ENCODE peak calls at places on chromosomes 1 and 21, in four cellular contexts. Y, V, O and Q are unnamed samples.

GRCh38 chr1:244361764-244362473 is 89.8 kb downstream of the ADSS2 start:
- DNase-seq in Y (peak; percentile 32), V (no peak), O (peak; percentile 84), Q (no peak)

GRCh38 chr1:19862944-19863343 is 19.3 kb upstream of the OTUD3 start:
- DNase-seq in Y (no peak), V (no peak), O (no peak), Q (no peak)

GRCh38 chr21:44927587-44928461 is 7.1 kb upstream of the ITGB2 start:
- DNase-seq in Y (no peak), V (peak; percentile 72), O (peak; percentile 39), Q (no peak)

GRCh38 chr1:59332983-59333382 is 36.1 kb downstream of the FGGY start:
- DNase-seq in Y (no peak), V (no peak), O (no peak), Q (no peak)

GRCh38 chr1:174036204-174036603 is 14.0 kb upstream of the RC3H1 start:
- DNase-seq in Y (no peak), V (no peak), O (no peak), Q (no peak)

GRCh38 chr1:80987106-80987505 is 813.6 kb upstream of the ADGRL2 start:
- DNase-seq in Y (no peak), V (no peak), O (no peak), Q (no peak)

GRCh38 chr21:39103689-39104088 is 79.6 kb downstream of the PSMG1 start:
- DNase-seq in Y (no peak), V (no peak), O (no peak), Q (no peak)

GRCh38 chr1:30920827-30921226 is 12.3 kb upstream of the SDC3 start:
- DNase-seq in Y (no peak), V (no peak), O (no peak), Q (no peak)

GRCh38 chr1:234564035-234565029 is 45.6 kb downstream of the IRF2BP2 start:
- DNase-seq in Y (no peak), V (no peak), O (peak; percentile 66), Q (no peak)

GRCh38 chr1:15381805-15382204 is 27.9 kb upstream of the EFHD2 start:
- DNase-seq in Y (no peak), V (no peak), O (no peak), Q (no peak)

GRCh38 chr1:212847549-212847948 is at the start of gene SPATA45:
- DNase-seq in Y (no peak), V (no peak), O (peak; percentile 32), Q (no peak)

GRCh38 chr1:193259619-193260018 is 73.2 kb upstream of the B3GALT2 start:
- DNase-seq in Y (no peak), V (no peak), O (no peak), Q (no peak)

GRCh38 chr1:109272831-109273547 is 10.0 kb downstream of the PSRC1 start:
- DNase-seq in Y (no peak), V (no peak), O (no peak), Q (no peak)
- TF ChIP-seq ELF4 in Y (no peak), V (no peak), O (no peak), Q (no peak)

DNA sequence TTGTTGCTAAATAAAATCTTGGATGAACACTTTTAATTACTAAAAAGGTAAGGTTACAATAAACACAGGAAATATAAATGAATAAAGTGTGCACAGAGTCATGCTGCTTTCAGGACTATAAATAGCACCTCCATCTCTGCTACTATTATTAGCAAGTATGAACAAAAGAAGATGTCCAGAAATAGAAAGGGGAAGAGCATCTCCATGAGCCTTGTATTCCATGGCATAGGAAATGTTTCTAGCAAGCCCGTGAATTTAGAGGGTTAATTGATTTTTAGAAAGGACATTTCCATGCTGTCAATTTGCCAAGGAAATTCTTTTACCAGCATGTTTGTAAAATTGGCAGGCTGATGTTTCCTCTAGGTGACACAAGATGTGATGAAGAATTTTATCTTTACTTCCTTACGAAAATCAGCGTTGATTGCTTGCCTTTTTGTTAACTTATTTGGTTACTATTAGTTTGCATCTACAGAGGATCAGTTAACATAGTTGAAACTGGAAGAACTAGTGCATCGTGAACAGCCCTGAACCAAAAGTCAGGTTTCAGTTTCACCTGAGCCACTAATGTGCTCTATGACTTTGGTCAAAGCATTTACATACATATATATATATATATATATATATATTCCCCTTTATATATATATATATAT is 45.3 kb downstream of the NR5A2 start:
- DNase-seq in Y (no peak), V (no peak), O (no peak), Q (no peak)
- TF ChIP-seq ELF4 in Y (no peak), V (no peak), O (no peak), Q (no peak)

GRCh38 chr1:25871704-25872494 is 3.6 kb downstream of the PAQR7 start:
- DNase-seq in Y (peak; percentile 5), V (no peak), O (no peak), Q (no peak)
- TF ChIP-seq ELF4 in Y (no peak), V (no peak), O (no peak), Q (no peak)

GRCh38 chr1:94721240-94721639 is 98.9 kb upstream of the SLC44A3 start:
- DNase-seq in Y (no peak), V (no peak), O (no peak), Q (no peak)

GRCh38 chr1:94725566-94725965 is 94.6 kb upstream of the SLC44A3 start:
- DNase-seq in Y (no peak), V (no peak), O (no peak), Q (no peak)

GRCh38 chr1:94720091-94720793 is 99.9 kb upstream of the SLC44A3 start:
- DNase-seq in Y (no peak), V (no peak), O (no peak), Q (no peak)

GRCh38 chr1:94726981-94727685 is 93.0 kb upstream of the SLC44A3 start:
- DNase-seq in Y (no peak), V (no peak), O (peak; percentile 30), Q (no peak)

GRCh38 chr1:94723899-94724298 is 96.3 kb upstream of the SLC44A3 start:
- DNase-seq in Y (no peak), V (no peak), O (no peak), Q (no peak)
- TF ChIP-seq ELF4 in Y (no peak), V (no peak), O (no peak), Q (no peak)

GRCh38 chr1:198655464-198656121 is 16.8 kb downstream of the PTPRC start:
- DNase-seq in Y (no peak), V (no peak), O (no peak), Q (no peak)

GRCh38 chr1:198660341-198661056 is 21.7 kb downstream of the PTPRC start:
- DNase-seq in Y (no peak), V (no peak), O (no peak), Q (no peak)

GRCh38 chr1:198657550-198658064 is 18.8 kb downstream of the PTPRC start:
- DNase-seq in Y (no peak), V (peak; percentile 21), O (no peak), Q (no peak)

GRCh38 chr1:198653815-198654413 is 15.1 kb downstream of the PTPRC start:
- DNase-seq in Y (no peak), V (no peak), O (no peak), Q (no peak)

DNA sequence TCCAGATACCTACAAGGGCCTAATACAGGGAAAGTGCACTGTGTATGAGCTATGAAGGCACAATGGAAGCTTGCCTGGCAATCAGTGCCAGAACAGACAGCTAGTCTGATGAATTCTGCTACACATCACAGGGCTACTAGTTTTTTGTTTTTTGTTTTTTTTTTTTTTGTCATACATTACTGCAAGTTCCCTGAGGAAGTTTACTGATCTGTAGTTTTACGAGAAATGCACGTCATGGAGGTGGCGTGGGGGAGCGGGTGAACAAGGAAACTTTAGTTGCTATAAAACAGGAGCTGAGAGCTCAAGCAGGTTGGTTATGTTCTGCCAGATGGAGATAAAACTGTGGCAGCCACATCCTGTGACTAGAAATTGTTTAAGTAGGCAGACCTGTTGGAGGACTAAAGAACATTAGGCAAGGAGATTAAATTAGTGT is 17.7 kb downstream of the PTPRC start:
- DNase-seq in Y (no peak), V (peak; percentile 76), O (no peak), Q (peak; percentile 11)
- TF ChIP-seq ELF4 in Y (no peak), V (no peak), O (no peak), Q (no peak)

DNA sequence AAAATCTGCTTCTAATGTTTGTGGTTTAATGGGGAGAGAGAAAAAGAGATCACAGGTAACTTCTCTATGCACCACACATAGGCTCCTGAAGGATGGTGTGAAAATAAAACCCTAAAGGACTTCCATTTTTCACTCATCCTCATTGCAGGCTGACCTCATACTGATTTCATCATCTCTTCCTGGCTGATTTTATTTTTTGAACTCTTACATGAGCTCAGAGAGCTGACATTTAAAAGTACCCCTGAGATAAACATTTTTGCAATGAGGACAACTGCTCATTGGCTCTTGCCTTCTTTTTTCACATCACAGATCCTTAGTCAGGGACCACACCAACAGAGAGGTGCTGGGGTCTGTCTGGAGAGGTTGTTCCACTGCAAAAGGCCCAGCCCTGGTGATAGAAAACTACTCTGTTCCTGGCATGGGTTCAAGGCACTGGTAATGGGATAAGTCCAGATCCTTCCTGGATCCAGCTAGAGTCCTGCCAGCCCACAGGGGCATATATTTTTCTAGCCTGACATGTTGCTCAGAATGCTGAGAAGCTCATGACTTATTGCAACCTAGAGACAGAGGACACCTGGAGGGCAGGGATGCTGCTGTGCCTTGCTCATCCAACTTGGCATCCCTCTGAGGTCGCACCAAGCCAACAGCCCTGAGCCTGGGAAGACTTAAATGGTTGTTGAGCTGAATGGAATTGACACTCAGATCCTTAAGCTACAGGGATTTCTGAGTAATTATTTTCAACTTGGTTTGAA is 360.0 kb downstream of the HHAT start:
- DNase-seq in Y (no peak), V (no peak), O (no peak), Q (no peak)
- TF ChIP-seq ELF4 in Y (no peak), V (no peak), O (no peak), Q (no peak)

GRCh38 chr1:34916104-34916503 is 13.3 kb downstream of the DLGAP3 start:
- DNase-seq in Y (no peak), V (no peak), O (no peak), Q (no peak)
- TF ChIP-seq ELF4 in Y (no peak), V (no peak), O (no peak), Q (no peak)